ENCODE peak calls at places on chromosomes 16 and 17, in four cellular contexts. V is heart left ventricle, N is H4, K is WTC11. E is an unnamed sample.

GRCh38 chr17:82053556-82054263 is 2.0 kb downstream of the GPS1 start:
- DNase-seq in V (peak), N (no peak), K (no peak), E (no peak)

GRCh38 chr17:7945651-7946050 is 13.6 kb downstream of the CNTROB start:
- DNase-seq in V (no peak), N (no peak), K (no peak), E (no peak)

GRCh38 chr17:51365090-51365489 is 104.7 kb downstream of the UTP18 start:
- DNase-seq in V (no peak), N (no peak), K (no peak), E (no peak)

GRCh38 chr17:66625321-66625767 is 209.6 kb upstream of the CACNG5 start:
- DNase-seq in V (no peak), N (peak), K (no peak), E (no peak)

GRCh38 chr16:28039493-28039892 is 24.0 kb downstream of the GSG1L start:
- DNase-seq in V (no peak), N (no peak), K (no peak), E (no peak)

GRCh38 chr16:57701759-57702371 is 7.3 kb downstream of the DRC7 start:
- DNase-seq in V (no peak), N (no peak), K (no peak), E (no peak)

GRCh38 chr16:19008245-19008644 is 24.5 kb downstream of the TMC7 start:
- DNase-seq in V (no peak), N (peak), K (peak), E (no peak)

GRCh38 chr17:60065867-60066266 is 12.9 kb downstream of the HEATR6 start:
- DNase-seq in V (no peak), N (no peak), K (no peak), E (no peak)

GRCh38 chr17:70820276-70820675 is 650.9 kb downstream of the KCNJ2 start:
- DNase-seq in V (no peak), N (no peak), K (no peak), E (no peak)

GRCh38 chr17:1830288-1830687 is 483 bp downstream of the RPA1 start:
- DNase-seq in V (no peak), N (no peak), K (no peak), E (no peak)

GRCh38 chr17:42247734-42248133 is 28.5 kb downstream of the STAT5B start:
- DNase-seq in V (no peak), N (peak), K (no peak), E (no peak)

GRCh38 chr17:58391302-58391984 is 25.9 kb downstream of the RNF43 start:
- DNase-seq in V (no peak), N (peak), K (no peak), E (peak)

GRCh38 chr17:74757931-74758845 is 9.8 kb downstream of the NHERF1 start:
- DNase-seq in V (no peak), N (no peak), K (no peak), E (no peak)

GRCh38 chr17:18981642-18982424 is 22.7 kb downstream of the FAM83G start:
- DNase-seq in V (no peak), N (peak), K (no peak), E (peak)

GRCh38 chr16:86383488-86384262 is 126.7 kb upstream of the FOXF1 start:
- DNase-seq in V (no peak), N (peak), K (no peak), E (no peak)

GRCh38 chr16:26667271-26667703 is 399.4 kb upstream of the C16orf82 start:
- DNase-seq in V (no peak), N (no peak), K (peak), E (no peak)

E was measured in NCI-H1092.